ENCODE peak calls at places on chromosomes 1 and 21, in ten cellular contexts. G is fibroblast of lung, D is tibial nerve, N is stomach, F is prostate gland, K is foreskin fibroblast, W is PC-9, S is transverse colon, V is lung, O is epithelial cell of proximal tubule. B is an unnamed sample.

GRCh38 chr21:46181953-46182547 is 2.2 kb downstream of the SPATC1L start:
- DNase-seq in G (no peak), D (no peak), N (no peak), F (no peak), K (no peak), W (no peak), S (no peak), V (no peak), O (no peak), B (no peak)

GRCh38 chr21:42293649-42294272 is 21.4 kb downstream of the TFF3 start:
- DNase-seq in G (no peak), D (no peak), N (no peak), F (no peak), K (no peak), W (no peak), S (no peak), V (no peak), O (no peak), B (no peak)

GRCh38 chr1:65176071-65176470 is 28.1 kb downstream of the AK4 start:
- DNase-seq in G (no peak), D (no peak), N (no peak), F (no peak), K (no peak), W (no peak), S (no peak), V (no peak), O (no peak), B (no peak)

GRCh38 chr1:18948048-18948912 is 8.2 kb downstream of the IFFO2 start:
- DNase-seq in G (peak), D (no peak), N (no peak), F (no peak), K (peak), W (no peak), S (no peak), V (no peak), O (no peak), B (peak)

GRCh38 chr1:162732566-162733335 is 57.8 kb upstream of the HSD17B7 start:
- DNase-seq in G (no peak), D (no peak), N (no peak), F (peak), K (no peak), W (no peak), S (peak), V (no peak), O (no peak), B (peak)

GRCh38 chr1:31867546-31867945 is 51.7 kb upstream of the SPOCD1 start:
- DNase-seq in G (no peak), D (no peak), N (no peak), F (no peak), K (no peak), W (no peak), S (no peak), V (no peak), O (no peak), B (no peak)

GRCh38 chr1:67700692-67701410 is 15.8 kb downstream of the GADD45A start:
- DNase-seq in G (peak), D (no peak), N (no peak), F (no peak), K (no peak), W (peak), S (no peak), V (no peak), O (no peak), B (peak)

GRCh38 chr1:158329807-158330206 is 1.5 kb downstream of the CD1B start:
- DNase-seq in G (no peak), D (no peak), N (no peak), F (no peak), K (no peak), W (no peak), S (no peak), V (no peak), O (no peak), B (peak)

GRCh38 chr1:156608036-156608674 is 6.9 kb upstream of the GPATCH4 start:
- DNase-seq in G (peak), D (peak), N (peak), F (peak), K (peak), W (peak), S (peak), V (peak), O (no peak), B (peak)

GRCh38 chr1:181206979-181207790 is 118.7 kb downstream of the IER5 start:
- DNase-seq in G (no peak), D (no peak), N (no peak), F (no peak), K (no peak), W (no peak), S (no peak), V (no peak), O (no peak), B (no peak)

GRCh38 chr1:96966536-96967138 is 245.1 kb downstream of the PTBP2 start:
- DNase-seq in G (peak), D (peak), N (peak), F (peak), K (peak), W (peak), S (peak), V (peak), O (no peak), B (peak)

GRCh38 chr1:116919802-116920201 is 10.1 kb downstream of the PTGFRN start:
- DNase-seq in G (no peak), D (no peak), N (no peak), F (no peak), K (no peak), W (no peak), S (peak), V (no peak), O (no peak), B (no peak)

GRCh38 chr1:221478050-221478949 is 263.6 kb downstream of the DUSP10 start:
- DNase-seq in G (peak), D (peak), N (no peak), F (peak), K (peak), W (peak), S (peak), V (peak), O (peak), B (peak)

GRCh38 chr1:162977944-162978568 is 91.1 kb upstream of the RGS4 start:
- DNase-seq in G (no peak), D (no peak), N (no peak), F (no peak), K (peak), W (no peak), S (no peak), V (no peak), O (no peak), B (no peak)

GRCh38 chr1:41093826-41094225 is 72.3 kb upstream of the SLFNL1 start:
- DNase-seq in G (peak), D (no peak), N (no peak), F (no peak), K (no peak), W (no peak), S (no peak), V (no peak), O (no peak), B (peak)

GRCh38 chr1:67939942-67940341 is 106.7 kb upstream of the GNG12 start:
- DNase-seq in G (no peak), D (no peak), N (no peak), F (no peak), K (no peak), W (no peak), S (no peak), V (no peak), O (no peak), B (no peak)

GRCh38 chr21:44509539-44509938 is 30.5 kb downstream of the KRTAP10-1 start:
- DNase-seq in G (no peak), D (no peak), N (peak), F (peak), K (no peak), W (peak), S (peak), V (peak), O (no peak), B (no peak)

GRCh38 chr1:106773206-106773605 is 283.3 kb upstream of the PRMT6 start:
- DNase-seq in G (no peak), D (no peak), N (no peak), F (no peak), K (no peak), W (no peak), S (no peak), V (no peak), O (no peak), B (no peak)

GRCh38 chr1:45739137-45739536 is 11.3 kb downstream of the IPP start:
- DNase-seq in G (no peak), D (no peak), N (no peak), F (no peak), K (no peak), W (no peak), S (no peak), V (no peak), O (no peak), B (no peak)

GRCh38 chr1:147168626-147169058 is 3.6 kb downstream of the PRKAB2 start:
- DNase-seq in G (peak), D (peak), N (peak), F (no peak), K (peak), W (no peak), S (peak), V (no peak), O (no peak), B (peak)

GRCh38 chr21:35730325-35730724 is 330.0 kb downstream of the SETD4 start:
- DNase-seq in G (no peak), D (no peak), N (no peak), F (no peak), K (no peak), W (no peak), S (no peak), V (no peak), O (no peak), B (no peak)

DNA sequence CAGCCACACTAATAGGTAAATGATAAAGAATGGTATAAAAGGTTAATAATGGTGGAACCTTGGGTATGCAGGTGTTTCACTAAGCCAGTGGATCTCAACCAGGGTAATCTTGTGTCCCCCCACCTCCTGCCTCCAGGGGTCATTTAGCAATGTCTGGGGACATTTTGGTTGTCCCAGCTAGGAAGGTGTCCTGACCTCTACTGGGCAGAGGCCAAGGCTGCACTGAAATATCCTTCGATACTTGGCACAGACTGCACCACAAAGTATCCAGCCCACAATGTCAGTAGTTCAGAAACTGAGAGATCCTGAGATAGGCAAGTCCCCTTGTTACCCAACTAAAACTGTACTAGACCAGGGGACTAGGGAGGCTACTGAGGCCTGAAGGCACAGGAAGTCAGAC is 113.6 kb upstream of the TIAM1 start:
- DNase-seq in G (no peak), D (no peak), N (no peak), F (no peak), K (no peak), W (no peak), S (no peak), V (no peak), O (no peak), B (no peak)
- TF ChIP-seq CTCF in G (no peak), D (no peak), N (no peak), F (no peak), K (no peak), W (peak), S (no peak), V (no peak), O (peak), B (no peak)

GRCh38 chr1:111448918-111449702 is at the start of the genes ATP5PB and WDR77:
- DNase-seq in G (peak), D (peak), N (peak), F (peak), K (peak), W (peak), S (peak), V (peak), O (peak), B (peak)
- H3K4me3 ChIP-seq in G (peak), D (peak), N (peak), F (peak), K (peak), W (peak), S (peak), V (peak), O (peak), B (peak)

GRCh38 chr1:59317780-59318179 is 20.9 kb downstream of the FGGY start:
- DNase-seq in G (peak), D (no peak), N (no peak), F (no peak), K (no peak), W (no peak), S (no peak), V (no peak), O (no peak), B (no peak)
- TF ChIP-seq CTCF in G (no peak), D (no peak), N (no peak), F (no peak), K (no peak), W (no peak), S (no peak), V (no peak), O (peak), B (no peak)

DNA sequence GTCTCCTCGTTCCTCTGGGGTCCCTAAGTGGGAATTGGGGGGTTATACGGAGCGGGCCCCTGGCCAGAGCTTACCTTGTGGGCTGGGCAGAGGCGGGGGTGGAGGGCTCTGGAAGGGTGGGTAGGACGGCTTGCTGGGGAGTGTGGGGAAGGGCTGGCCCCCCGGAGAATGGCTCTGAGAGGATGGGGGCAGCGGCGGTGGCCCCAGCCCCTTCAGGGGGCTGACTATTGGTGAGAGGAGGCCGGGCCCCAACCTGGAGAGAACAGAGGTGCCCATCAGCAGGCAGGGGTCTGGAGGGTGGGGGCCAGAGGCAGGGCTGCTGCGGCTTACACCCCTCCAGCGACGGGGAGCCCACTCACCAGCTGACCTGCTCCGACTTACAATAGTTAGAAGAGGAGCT is 50.6 kb downstream of the DMRTB1 start:
- DNase-seq in G (no peak), D (no peak), N (no peak), F (no peak), K (no peak), W (no peak), S (no peak), V (no peak), O (no peak), B (no peak)
- H3K4me3 ChIP-seq in G (no peak), D (no peak), N (no peak), F (no peak), K (no peak), W (no peak), S (no peak), V (no peak), O (no peak), B (no peak)

GRCh38 chr21:38759286-38759872 is 46.4 kb upstream of the ETS2 start:
- DNase-seq in G (peak), D (no peak), N (no peak), F (no peak), K (no peak), W (no peak), S (no peak), V (no peak), O (no peak), B (peak)

GRCh38 chr21:38760017-38760761 is 45.5 kb upstream of the ETS2 start:
- DNase-seq in G (peak), D (no peak), N (no peak), F (no peak), K (no peak), W (no peak), S (no peak), V (no peak), O (no peak), B (peak)

GRCh38 chr21:38760762-38761155 is 45.0 kb upstream of the ETS2 start:
- DNase-seq in G (no peak), D (no peak), N (no peak), F (no peak), K (no peak), W (no peak), S (no peak), V (no peak), O (no peak), B (no peak)

GRCh38 chr21:38756746-38757145 is 49.0 kb upstream of the ETS2 start:
- DNase-seq in G (peak), D (no peak), N (no peak), F (no peak), K (peak), W (no peak), S (no peak), V (no peak), O (no peak), B (peak)

DNA sequence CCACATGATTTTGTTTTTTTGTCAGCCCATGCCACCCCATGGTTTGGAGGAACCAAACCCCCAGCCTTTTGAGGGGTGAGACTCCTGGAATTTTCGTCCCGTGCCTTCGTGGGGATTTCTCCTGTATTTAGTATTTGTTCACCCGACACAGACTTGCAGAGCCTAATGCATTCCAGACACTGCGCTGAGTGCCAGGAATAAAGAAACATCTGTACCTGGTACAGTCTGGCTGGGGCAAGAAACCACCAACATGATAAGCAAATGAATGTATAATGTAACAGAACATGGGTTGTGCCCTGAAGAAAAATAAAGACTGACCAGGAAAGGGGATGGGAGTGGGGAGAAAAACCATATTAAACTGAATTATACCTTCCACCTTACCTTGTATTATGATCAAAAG is 46.9 kb upstream of the ETS2 start:
- DNase-seq in G (peak), D (no peak), N (peak), F (no peak), K (no peak), W (no peak), S (no peak), V (no peak), O (no peak), B (peak)
- TF ChIP-seq CTCF in G (no peak), D (no peak), N (no peak), F (no peak), K (no peak), W (no peak), S (no peak), V (no peak), O (no peak), B (no peak)

GRCh38 chr1:6446665-6447015 is 19.3 kb downstream of the TNFRSF25 start:
- DNase-seq in G (no peak), D (no peak), N (no peak), F (no peak), K (no peak), W (no peak), S (no peak), V (no peak), O (no peak), B (no peak)
- H3K4me3 ChIP-seq in G (no peak), D (no peak), N (peak), F (no peak), K (no peak), W (no peak), S (peak), V (no peak), O (no peak), B (no peak)

GRCh38 chr1:3556336-3556735 is 55.0 kb downstream of the MEGF6 start:
- DNase-seq in G (no peak), D (no peak), N (no peak), F (no peak), K (no peak), W (no peak), S (no peak), V (no peak), O (no peak), B (no peak)

GRCh38 chr1:3560199-3560955 is 50.9 kb downstream of the MEGF6 start:
- DNase-seq in G (no peak), D (no peak), N (no peak), F (no peak), K (no peak), W (no peak), S (no peak), V (no peak), O (no peak), B (no peak)

GRCh38 chr1:3555131-3555920 is 56.0 kb downstream of the MEGF6 start:
- DNase-seq in G (no peak), D (no peak), N (peak), F (no peak), K (no peak), W (peak), S (no peak), V (no peak), O (no peak), B (no peak)

GRCh38 chr1:3558036-3558726 is 53.1 kb downstream of the MEGF6 start:
- DNase-seq in G (no peak), D (no peak), N (no peak), F (no peak), K (no peak), W (no peak), S (no peak), V (no peak), O (no peak), B (no peak)

DNA sequence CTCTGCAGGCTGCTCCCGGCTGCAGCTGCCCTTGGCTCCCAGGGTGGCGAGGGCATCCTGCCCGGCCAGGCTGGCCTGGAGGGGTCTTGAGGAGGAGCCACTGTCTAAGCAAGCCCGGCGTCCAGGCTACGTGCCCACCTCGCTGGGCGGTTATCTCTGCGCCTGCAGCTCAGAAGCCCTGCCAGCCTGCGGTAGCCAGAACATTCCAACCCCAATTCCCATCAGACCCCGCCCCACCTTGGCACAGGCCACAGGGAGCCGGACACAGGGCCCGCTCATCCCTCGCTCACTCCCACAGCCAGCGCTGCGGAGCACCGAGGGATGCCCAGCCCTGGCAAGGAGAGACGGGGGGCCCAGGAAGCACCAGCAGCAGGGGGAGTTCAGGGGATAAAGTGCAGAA is 53.9 kb downstream of the MEGF6 start:
- DNase-seq in G (peak), D (no peak), N (no peak), F (no peak), K (no peak), W (no peak), S (no peak), V (no peak), O (no peak), B (no peak)
- TF ChIP-seq CTCF in G (no peak), D (no peak), N (no peak), F (no peak), K (no peak), W (no peak), S (no peak), V (no peak), O (no peak), B (no peak)

GRCh38 chr1:165858928-165859845 is 31.8 kb downstream of the UCK2 start:
- DNase-seq in G (peak), D (no peak), N (no peak), F (no peak), K (no peak), W (no peak), S (no peak), V (no peak), O (no peak), B (no peak)
- H3K4me3 ChIP-seq in G (no peak), D (no peak), N (no peak), F (no peak), K (no peak), W (no peak), S (no peak), V (no peak), O (no peak), B (no peak)

GRCh38 chr1:194919146-194919545 is 1689.1 kb downstream of the KCNT2 start:
- DNase-seq in G (no peak), D (no peak), N (no peak), F (no peak), K (no peak), W (no peak), S (no peak), V (no peak), O (no peak), B (no peak)
- TF ChIP-seq CTCF in G (no peak), D (no peak), N (no peak), F (no peak), K (no peak), W (no peak), S (no peak), V (no peak), O (no peak), B (no peak)

DNA sequence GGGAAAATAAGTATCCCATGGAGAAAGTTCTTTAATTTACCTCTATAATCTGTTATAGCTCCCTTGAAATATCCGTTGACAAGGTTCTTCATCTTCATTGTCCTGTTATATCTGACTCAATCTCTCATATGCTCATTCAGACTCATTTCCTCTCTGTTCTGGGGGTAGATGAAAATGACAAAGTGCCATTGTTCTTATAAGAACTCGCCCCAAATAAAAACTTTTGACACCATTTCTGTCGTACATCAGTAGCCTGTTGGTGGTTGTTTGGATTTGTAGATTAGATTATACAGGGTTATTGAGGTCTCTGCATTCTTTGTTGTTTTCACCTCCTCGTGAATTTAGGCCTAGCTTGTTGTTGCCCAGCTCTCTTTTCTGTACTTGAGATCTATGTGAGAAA is 55.2 kb upstream of the IPO9 start:
- DNase-seq in G (peak), D (no peak), N (no peak), F (no peak), K (no peak), W (no peak), S (no peak), V (no peak), O (no peak), B (no peak)
- H3K4me3 ChIP-seq in G (no peak), D (no peak), N (no peak), F (no peak), K (no peak), W (no peak), S (no peak), V (no peak), O (no peak), B (no peak)